ENCODE peak calls at places on chromosomes 4 and X, in five cellular contexts. One of them, this sample, is unnamed.

GRCh38 chr4:128308986-128309385 is 21.4 kb upstream of the PGRMC2 start:
- DNase-seq in Caki2: no peak
- DNase-seq in CD8-positive, alpha-beta memory T cell: no peak
- DNase-seq in uterus: no peak
- DNase-seq in stimulated activated CD8-positive, alpha-beta memory T cell treated with anti-CD3 and anti-CD28 coated beads, Interleukin-7, amount 100 ng/mL, for 24 hours: no peak
- DNase-seq in this sample: no peak

GRCh38 chrX:51568586-51568985 is 50.1 kb downstream of the CENPVL3 start:
- DNase-seq in Caki2: no peak
- DNase-seq in CD8-positive, alpha-beta memory T cell: no peak
- DNase-seq in uterus: no peak
- DNase-seq in stimulated activated CD8-positive, alpha-beta memory T cell treated with anti-CD3 and anti-CD28 coated beads, Interleukin-7, amount 100 ng/mL, for 24 hours: no peak
- DNase-seq in this sample: no peak

GRCh38 chr4:80172203-80172602 is 25.1 kb upstream of the PRDM8 start:
- DNase-seq in Caki2: no peak
- DNase-seq in CD8-positive, alpha-beta memory T cell: no peak
- DNase-seq in uterus: no peak
- DNase-seq in stimulated activated CD8-positive, alpha-beta memory T cell treated with anti-CD3 and anti-CD28 coated beads, Interleukin-7, amount 100 ng/mL, for 24 hours: no peak
- DNase-seq in this sample: no peak

GRCh38 chr4:70613893-70614572 is 14.5 kb upstream of the ENAM start:
- DNase-seq in Caki2: no peak
- DNase-seq in CD8-positive, alpha-beta memory T cell: no peak
- DNase-seq in uterus: no peak
- DNase-seq in stimulated activated CD8-positive, alpha-beta memory T cell treated with anti-CD3 and anti-CD28 coated beads, Interleukin-7, amount 100 ng/mL, for 24 hours: no peak
- DNase-seq in this sample: peak; percentile 34

GRCh38 chr4:95165926-95166524 is 382.7 kb downstream of the UNC5C start:
- DNase-seq in Caki2: peak; percentile 37
- DNase-seq in CD8-positive, alpha-beta memory T cell: no peak
- DNase-seq in uterus: no peak
- DNase-seq in stimulated activated CD8-positive, alpha-beta memory T cell treated with anti-CD3 and anti-CD28 coated beads, Interleukin-7, amount 100 ng/mL, for 24 hours: no peak
- DNase-seq in this sample: peak; percentile 57

GRCh38 chr4:124253080-124253479 is 459.5 kb downstream of the ANKRD50 start:
- DNase-seq in Caki2: no peak
- DNase-seq in CD8-positive, alpha-beta memory T cell: no peak
- DNase-seq in uterus: no peak
- DNase-seq in stimulated activated CD8-positive, alpha-beta memory T cell treated with anti-CD3 and anti-CD28 coated beads, Interleukin-7, amount 100 ng/mL, for 24 hours: no peak
- DNase-seq in this sample: no peak

GRCh38 chrX:12950851-12951589 is 23.9 kb upstream of the TMSB4X start:
- DNase-seq in Caki2: no peak
- DNase-seq in CD8-positive, alpha-beta memory T cell: peak; percentile 58
- DNase-seq in uterus: no peak
- DNase-seq in stimulated activated CD8-positive, alpha-beta memory T cell treated with anti-CD3 and anti-CD28 coated beads, Interleukin-7, amount 100 ng/mL, for 24 hours: no peak
- DNase-seq in this sample: no peak

GRCh38 chrX:37958493-37959211 is 47.7 kb upstream of the SYTL5 start:
- DNase-seq in Caki2: no peak
- DNase-seq in CD8-positive, alpha-beta memory T cell: no peak
- DNase-seq in uterus: no peak
- DNase-seq in stimulated activated CD8-positive, alpha-beta memory T cell treated with anti-CD3 and anti-CD28 coated beads, Interleukin-7, amount 100 ng/mL, for 24 hours: no peak
- DNase-seq in this sample: peak; percentile 16

GRCh38 chr4:26791346-26791745 is 69.3 kb upstream of the STIM2 start:
- DNase-seq in Caki2: no peak
- DNase-seq in CD8-positive, alpha-beta memory T cell: no peak
- DNase-seq in uterus: no peak
- DNase-seq in stimulated activated CD8-positive, alpha-beta memory T cell treated with anti-CD3 and anti-CD28 coated beads, Interleukin-7, amount 100 ng/mL, for 24 hours: no peak
- DNase-seq in this sample: no peak

GRCh38 chr4:162494935-162495334 is 331.1 kb upstream of the FSTL5 start:
- DNase-seq in Caki2: no peak
- DNase-seq in CD8-positive, alpha-beta memory T cell: no peak
- DNase-seq in uterus: no peak
- DNase-seq in stimulated activated CD8-positive, alpha-beta memory T cell treated with anti-CD3 and anti-CD28 coated beads, Interleukin-7, amount 100 ng/mL, for 24 hours: no peak
- DNase-seq in this sample: no peak

GRCh38 chrX:129512409-129512808 is 10.9 kb downstream of the SMARCA1 start:
- DNase-seq in Caki2: no peak
- DNase-seq in CD8-positive, alpha-beta memory T cell: no peak
- DNase-seq in uterus: no peak
- DNase-seq in stimulated activated CD8-positive, alpha-beta memory T cell treated with anti-CD3 and anti-CD28 coated beads, Interleukin-7, amount 100 ng/mL, for 24 hours: no peak
- DNase-seq in this sample: no peak

GRCh38 chrX:55754861-55755294 is 37.3 kb downstream of the RRAGB start:
- DNase-seq in Caki2: no peak
- DNase-seq in CD8-positive, alpha-beta memory T cell: no peak
- DNase-seq in uterus: no peak
- DNase-seq in stimulated activated CD8-positive, alpha-beta memory T cell treated with anti-CD3 and anti-CD28 coated beads, Interleukin-7, amount 100 ng/mL, for 24 hours: no peak
- DNase-seq in this sample: no peak

GRCh38 chr4:17468638-17469221 is 43.2 kb downstream of the QDPR start:
- DNase-seq in Caki2: peak; percentile 6
- DNase-seq in CD8-positive, alpha-beta memory T cell: no peak
- DNase-seq in uterus: no peak
- DNase-seq in stimulated activated CD8-positive, alpha-beta memory T cell treated with anti-CD3 and anti-CD28 coated beads, Interleukin-7, amount 100 ng/mL, for 24 hours: no peak
- DNase-seq in this sample: peak; percentile 47

GRCh38 chrX:2892816-2893215 is 36.3 kb downstream of the ARSD start:
- DNase-seq in Caki2: no peak
- DNase-seq in CD8-positive, alpha-beta memory T cell: no peak
- DNase-seq in uterus: no peak
- DNase-seq in stimulated activated CD8-positive, alpha-beta memory T cell treated with anti-CD3 and anti-CD28 coated beads, Interleukin-7, amount 100 ng/mL, for 24 hours: no peak
- DNase-seq in this sample: no peak

GRCh38 chr4:79917246-79917645 is 155.8 kb downstream of the ANTXR2 start:
- DNase-seq in Caki2: peak; percentile 16
- DNase-seq in CD8-positive, alpha-beta memory T cell: peak; percentile 6
- DNase-seq in uterus: no peak
- DNase-seq in stimulated activated CD8-positive, alpha-beta memory T cell treated with anti-CD3 and anti-CD28 coated beads, Interleukin-7, amount 100 ng/mL, for 24 hours: peak; percentile 8
- DNase-seq in this sample: no peak